ENCODE peak calls at places on chromosomes 7 and 10, in nine cellular contexts. C is Right ventricle myocardium superior; Q is neural crest cell; S is activated naive CD4-positive, alpha-beta T cell treated with anti-CD3 and anti-CD28 coated beads for 36 hours; N is C1 segment of cervical spinal cord; Z is H1; W is cardiac muscle cell; J is LoVo; K is Caco-2. H is an unnamed sample.

GRCh38 chr7:13050703-13051102 is 363.3 kb downstream of the ARL4A start:
- DNase-seq in C (no peak), Q (no peak), S (no peak), N (no peak), Z (no peak), W (peak), J (no peak), K (no peak), H (no peak)

GRCh38 chr10:33791295-33791694 is 456.8 kb upstream of the NRP1 start:
- DNase-seq in C (no peak), Q (no peak), S (no peak), N (no peak), Z (no peak), W (peak), J (no peak), K (no peak), H (no peak)

GRCh38 chr7:37100735-37101331 is 347.8 kb downstream of the ELMO1 start:
- DNase-seq in C (no peak), Q (no peak), S (no peak), N (no peak), Z (no peak), W (peak), J (no peak), K (peak), H (no peak)

GRCh38 chr10:25797888-25798429 is 136.1 kb upstream of the MYO3A start:
- DNase-seq in C (no peak), Q (no peak), S (no peak), N (no peak), Z (no peak), W (peak), J (no peak), K (no peak), H (no peak)

GRCh38 chr10:103574116-103575061 is 80.9 kb downstream of the NEURL1 start:
- DNase-seq in C (no peak), Q (no peak), S (no peak), N (no peak), Z (no peak), W (peak), J (no peak), K (no peak), H (no peak)

GRCh38 chr10:12605580-12606405 is 256.4 kb downstream of the CAMK1D start:
- DNase-seq in C (peak), Q (no peak), S (peak), N (peak), Z (no peak), W (peak), J (peak), K (no peak), H (peak)

GRCh38 chr7:468681-469590 is 50.7 kb downstream of the PDGFA start:
- DNase-seq in C (no peak), Q (no peak), S (peak), N (no peak), Z (no peak), W (no peak), J (no peak), K (no peak), H (no peak)

GRCh38 chr7:90303241-90303640 is 17.9 kb downstream of the FAM237B start:
- DNase-seq in C (no peak), Q (no peak), S (no peak), N (no peak), Z (no peak), W (no peak), J (no peak), K (no peak), H (no peak)

GRCh38 chr7:134919240-134919641 is 67.1 kb upstream of the AGBL3 start:
- DNase-seq in C (no peak), Q (no peak), S (no peak), N (no peak), Z (no peak), W (no peak), J (no peak), K (no peak), H (no peak)

GRCh38 chr7:13880789-13881188 is 108.7 kb downstream of the ETV1 start:
- DNase-seq in C (no peak), Q (no peak), S (no peak), N (no peak), Z (no peak), W (peak), J (peak), K (no peak), H (peak)

GRCh38 chr7:139828880-139829653 is at the start of gene TBXAS1:
- DNase-seq in C (no peak), Q (no peak), S (peak), N (peak), Z (no peak), W (no peak), J (no peak), K (no peak), H (no peak)

GRCh38 chr7:44287488-44288380 is 37.7 kb downstream of the CAMK2B start:
- DNase-seq in C (peak), Q (no peak), S (peak), N (no peak), Z (no peak), W (no peak), J (no peak), K (peak), H (no peak)

GRCh38 chr10:58444876-58445275 is 59.7 kb downstream of the TFAM start:
- DNase-seq in C (no peak), Q (no peak), S (no peak), N (no peak), Z (no peak), W (peak), J (no peak), K (peak), H (no peak)

GRCh38 chr7:11436317-11436716 is 395.7 kb downstream of the THSD7A start:
- DNase-seq in C (no peak), Q (no peak), S (no peak), N (no peak), Z (no peak), W (peak), J (no peak), K (no peak), H (no peak)

GRCh38 chr7:4143511-4144160 is 538.5 kb upstream of the FOXK1 start:
- DNase-seq in C (no peak), Q (no peak), S (no peak), N (no peak), Z (no peak), W (no peak), J (no peak), K (no peak), H (no peak)

GRCh38 chr7:132755538-132756481 is 179.5 kb upstream of the PLXNA4 start:
- DNase-seq in C (no peak), Q (no peak), S (no peak), N (peak), Z (no peak), W (no peak), J (no peak), K (no peak), H (no peak)

GRCh38 chr7:82617156-82617555 is 173.6 kb upstream of the CACNA2D1 start:
- DNase-seq in C (no peak), Q (no peak), S (no peak), N (no peak), Z (no peak), W (no peak), J (no peak), K (no peak), H (no peak)

GRCh38 chr10:96358851-96359540 is at the start of gene OPALIN:
- DNase-seq in C (no peak), Q (no peak), S (no peak), N (no peak), Z (no peak), W (no peak), J (no peak), K (no peak), H (no peak)

GRCh38 chr7:148492157-148492860 is 98.3 kb upstream of the C7orf33 start:
- DNase-seq in C (no peak), Q (no peak), S (no peak), N (no peak), Z (no peak), W (peak), J (no peak), K (no peak), H (no peak)

GRCh38 chr10:20105236-20105635 is 289.0 kb downstream of the PLXDC2 start:
- DNase-seq in C (no peak), Q (no peak), S (no peak), N (no peak), Z (no peak), W (peak), J (no peak), K (no peak), H (no peak)

GRCh38 chr7:131327049-131327625 is 539 bp upstream of the MKLN1 start:
- DNase-seq in C (no peak), Q (no peak), S (peak), N (no peak), Z (no peak), W (peak), J (peak), K (no peak), H (no peak)

GRCh38 chr7:140067052-140067451 is 4.3 kb upstream of the PARP12 start:
- DNase-seq in C (no peak), Q (no peak), S (no peak), N (no peak), Z (no peak), W (no peak), J (no peak), K (no peak), H (no peak)

GRCh38 chr7:117995850-117996650 is 122.8 kb upstream of the CTTNBP2 start:
- DNase-seq in C (no peak), Q (no peak), S (no peak), N (no peak), Z (no peak), W (no peak), J (no peak), K (no peak), H (no peak)

GRCh38 chr7:90723866-90724265 is 127.7 kb downstream of the CDK14 start:
- DNase-seq in C (no peak), Q (no peak), S (no peak), N (no peak), Z (no peak), W (no peak), J (no peak), K (no peak), H (no peak)

GRCh38 chr10:46530249-46531186 is 25.9 kb downstream of the GPRIN2 start:
- DNase-seq in C (peak), Q (no peak), S (no peak), N (no peak), Z (no peak), W (peak), J (no peak), K (peak), H (no peak)